ENCODE peak calls at places on chromosomes 16 and 17, in four cellular contexts. E, O, I and U are unnamed samples. For H3K27me3 and H3K36me3, the result is how much of the 10 kb centered on the place peaks cover.

GRCh38 chr17:27345141-27345904 is 51.4 kb downstream of the WSB1 start:
- DNase-seq in E (no peak), O (peak), I (no peak), U (no peak)

GRCh38 chr16:1300664-1301476 is 8.6 kb upstream of the UBE2I start:
- DNase-seq in E (peak), O (peak), I (peak), U (peak)

GRCh38 chr16:84616515-84616914 is 1.4 kb downstream of the COTL1 start:
- DNase-seq in E (peak), O (no peak), I (no peak), U (no peak)

GRCh38 chr17:28204751-28205150 is 114.2 kb upstream of the TMEM97 start:
- DNase-seq in E (peak), O (no peak), I (no peak), U (no peak)

GRCh38 chr16:67326472-67327309 is at the start of the genes KCTD19 and LRRC36:
- DNase-seq in E (no peak), O (peak), I (peak), U (peak)

GRCh38 chr16:27355610-27356009 is 41.8 kb downstream of the IL4R start:
- DNase-seq in E (peak), O (peak), I (peak), U (peak)

GRCh38 chr16:10918294-10919002 is 23.8 kb downstream of the DEXI start:
- DNase-seq in E (peak), O (peak), I (peak), U (peak)

GRCh38 chr16:51767564-51767963 is 616.5 kb upstream of the SALL1 start:
- DNase-seq in E (no peak), O (no peak), I (no peak), U (no peak)

GRCh38 chr16:81448154-81449131 is 3.8 kb downstream of the CMIP start:
- DNase-seq in E (peak), O (no peak), I (no peak), U (no peak)

GRCh38 chr17:63022567-63022966 is 56.5 kb downstream of the TANC2 start:
- DNase-seq in E (no peak), O (no peak), I (no peak), U (no peak)

GRCh38 chr16:56401482-56401881 is 23.9 kb downstream of the AMFR start:
- DNase-seq in E (peak), O (peak), I (peak), U (peak)

GRCh38 chr17:16419074-16419928 is 3.9 kb downstream of the TRPV2 start:
- DNase-seq in E (peak), O (no peak), I (peak), U (peak)

GRCh38 chr17:27315322-27315721 is 21.4 kb downstream of the WSB1 start:
- DNase-seq in E (no peak), O (peak), I (peak), U (peak)

GRCh38 chr16:22077700-22078313 is 14.5 kb upstream of the VWA3A start:
- DNase-seq in E (peak), O (peak), I (peak), U (peak)

GRCh38 chr16:57890752-57891111 is 80.2 kb downstream of the CNGB1 start:
- DNase-seq in E (no peak), O (no peak), I (no peak), U (no peak)

GRCh38 chr17:49889500-49889899 is 41.6 kb upstream of the TAC4 start:
- DNase-seq in E (no peak), O (no peak), I (no peak), U (no peak)

GRCh38 chr17:54944796-54945195 is 23.7 kb downstream of the COX11 start:
- DNase-seq in E (no peak), O (no peak), I (no peak), U (no peak)

GRCh38 chr17:21263351-21263750 is 10.1 kb upstream of the NATD1 start:
- DNase-seq in E (peak), O (no peak), I (no peak), U (no peak)

GRCh38 chr17:980406-981291 is 1.1 kb upstream of the NXN start:
- DNase-seq in E (peak), O (peak), I (peak), U (peak)

GRCh38 chr17:41528959-41529353 is 848 bp upstream of the KRT19 start:
- DNase-seq in E (no peak), O (no peak), I (no peak), U (no peak)

GRCh38 chr17:65455972-65456343 is 105.5 kb downstream of the AXIN2 start:
- DNase-seq in E (peak), O (no peak), I (peak), U (peak)

GRCh38 chr16:71426069-71426879 is 15.6 kb downstream of the TLE7 start:
- DNase-seq in E (no peak), O (peak), I (no peak), U (peak)

GRCh38 chr17:9371019-9371418 is 204.6 kb downstream of the STX8 start:
- DNase-seq in E (peak), O (peak), I (no peak), U (peak)

GRCh38 chr16:787978-788398 is at the start of gene RPUSD1:
- DNase-seq in E (no peak), O (no peak), I (no peak), U (no peak)

GRCh38 chr17:53934931-53935330 is 112.2 kb downstream of the KIF2B start:
- DNase-seq in E (no peak), O (no peak), I (no peak), U (no peak)

GRCh38 chr16:86725401-86725800 is 147.1 kb downstream of the FOXL1 start:
- DNase-seq in E (no peak), O (no peak), I (peak), U (no peak)
- H3K27me3 ChIP-seq in E (under half), O (under half), I (under half), U (half or more)

GRCh38 chr17:80316927-80317705 is 56.5 kb downstream of the RNF213 start:
- DNase-seq in E (no peak), O (no peak), I (no peak), U (no peak)

GRCh38 chr17:80318166-80318565 is 57.5 kb downstream of the RNF213 start:
- DNase-seq in E (no peak), O (no peak), I (no peak), U (no peak)

GRCh38 chr17:80316431-80316830 is 55.8 kb downstream of the RNF213 start:
- DNase-seq in E (no peak), O (no peak), I (no peak), U (no peak)

GRCh38 chr17:80319262-80319998 is 58.8 kb downstream of the RNF213 start:
- DNase-seq in E (no peak), O (no peak), I (no peak), U (no peak)

GRCh38 chr17:80317706-80317980 is 57.0 kb downstream of the RNF213 start:
- DNase-seq in E (no peak), O (no peak), I (no peak), U (no peak)
- H3K36me3 ChIP-seq in E (under half), O (under half), I (under half), U (half or more)

GRCh38 chr16:4685292-4685691 is 8.1 kb upstream of the NUDT16L1 start:
- DNase-seq in E (no peak), O (no peak), I (peak), U (no peak)

GRCh38 chr16:4682616-4683254 is 10.6 kb upstream of the NUDT16L1 start:
- DNase-seq in E (peak), O (no peak), I (peak), U (no peak)

GRCh38 chr16:4683255-4684029 is 9.9 kb upstream of the NUDT16L1 start:
- DNase-seq in E (no peak), O (no peak), I (no peak), U (no peak)

GRCh38 chr16:4684763-4685162 is 8.6 kb upstream of the NUDT16L1 start:
- DNase-seq in E (peak), O (no peak), I (peak), U (no peak)

GRCh38 chr16:4684030-4684715 is 9.2 kb upstream of the NUDT16L1 start:
- DNase-seq in E (no peak), O (no peak), I (no peak), U (no peak)
- H3K27me3 ChIP-seq in E (under half), O (under half), I (under half), U (under half)

DNA sequence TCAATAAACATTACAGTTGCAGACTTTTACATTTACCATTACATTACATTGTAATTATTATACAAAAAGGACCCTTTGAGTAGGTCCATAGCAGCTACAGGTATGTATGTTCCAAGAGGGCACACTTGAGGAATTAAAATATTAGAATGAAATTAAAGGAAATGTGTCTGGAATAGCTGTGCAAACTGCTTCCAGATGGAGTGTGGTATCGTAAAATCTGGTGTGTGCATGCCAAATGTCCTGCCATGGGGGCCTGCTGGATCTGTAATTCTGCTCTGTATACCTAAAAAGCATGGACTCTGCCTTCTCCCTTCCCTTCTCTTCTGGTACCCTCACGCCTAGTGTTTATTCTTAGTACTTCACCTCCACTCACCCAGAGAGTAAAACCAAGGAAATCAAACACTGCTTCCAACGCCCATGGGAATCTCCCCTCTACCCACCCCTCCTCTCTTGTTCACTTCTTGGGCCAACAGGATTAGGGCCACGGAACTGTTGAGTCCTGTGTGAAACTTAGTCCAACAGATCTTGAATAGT is 38.7 kb downstream of the STH start:
- DNase-seq in E (no peak), O (no peak), I (no peak), U (no peak)
- H3K36me3 ChIP-seq in E (half or more), O (under half), I (under half), U (half or more)

GRCh38 chr16:86018487-86018886 is 119.5 kb downstream of the IRF8 start:
- DNase-seq in E (no peak), O (no peak), I (no peak), U (no peak)
- H3K27me3 ChIP-seq in E (under half), O (under half), I (under half), U (under half)